ENCODE peak calls at places on chromosome 12, in eight cellular contexts. B, T, E, A, J, O, G and L are unnamed samples.

GRCh38 chr12:100234166-100234565 is 32.7 kb downstream of the DEPDC4 start:
- DNase-seq in B (no peak), T (no peak), E (no peak), A (peak), J (no peak), O (no peak), G (no peak), L (no peak)

GRCh38 chr12:31362759-31363415 is 36.9 kb upstream of the SINHCAF start:
- DNase-seq in B (no peak), T (no peak), E (no peak), A (no peak), J (peak), O (no peak), G (no peak), L (no peak)

GRCh38 chr12:41242613-41243012 is 54.5 kb downstream of the PDZRN4 start:
- DNase-seq in B (no peak), T (no peak), E (no peak), A (no peak), J (no peak), O (no peak), G (no peak), L (no peak)

GRCh38 chr12:15774819-15775218 is 14.4 kb downstream of the EPS8 start:
- DNase-seq in B (no peak), T (no peak), E (no peak), A (no peak), J (no peak), O (no peak), G (no peak), L (no peak)

GRCh38 chr12:75560167-75560566 is 48.8 kb upstream of the KRR1 start:
- DNase-seq in B (no peak), T (no peak), E (no peak), A (peak), J (no peak), O (no peak), G (no peak), L (peak)

GRCh38 chr12:104154286-104154685 is 16.3 kb upstream of the NFYB start:
- DNase-seq in B (no peak), T (no peak), E (no peak), A (no peak), J (no peak), O (no peak), G (no peak), L (no peak)

GRCh38 chr12:14185441-14186192 is 179.9 kb upstream of the ATF7IP start:
- DNase-seq in B (no peak), T (peak), E (no peak), A (peak), J (no peak), O (no peak), G (no peak), L (no peak)

GRCh38 chr12:66269757-66270383 is 32.4 kb upstream of the HELB start:
- DNase-seq in B (no peak), T (peak), E (no peak), A (peak), J (no peak), O (no peak), G (no peak), L (peak)

GRCh38 chr12:104299842-104300481 is 3.6 kb upstream of the EID3 start:
- DNase-seq in B (no peak), T (no peak), E (no peak), A (no peak), J (no peak), O (no peak), G (no peak), L (no peak)

GRCh38 chr12:113473942-113474341 is 2.3 kb upstream of the LHX5 start:
- DNase-seq in B (no peak), T (no peak), E (no peak), A (no peak), J (no peak), O (no peak), G (no peak), L (no peak)

GRCh38 chr12:6946033-6946919 is 2.5 kb downstream of the C12orf57 start:
- DNase-seq in B (no peak), T (peak), E (no peak), A (no peak), J (no peak), O (peak), G (no peak), L (no peak)

GRCh38 chr12:105257321-105257728 is 21.4 kb upstream of the APPL2 start:
- DNase-seq in B (no peak), T (no peak), E (peak), A (peak), J (no peak), O (no peak), G (no peak), L (no peak)

GRCh38 chr12:14647028-14647750 is 49.2 kb downstream of the GUCY2C start:
- DNase-seq in B (no peak), T (no peak), E (no peak), A (no peak), J (no peak), O (no peak), G (no peak), L (peak)

GRCh38 chr12:45914090-45914489 is 76.3 kb downstream of the SCAF11 start:
- DNase-seq in B (no peak), T (no peak), E (no peak), A (peak), J (no peak), O (no peak), G (no peak), L (peak)

GRCh38 chr12:40098406-40099145 is 7.3 kb downstream of the SLC2A13 start:
- DNase-seq in B (no peak), T (no peak), E (no peak), A (no peak), J (no peak), O (no peak), G (no peak), L (no peak)

GRCh38 chr12:69435644-69436043 is 34.5 kb upstream of the FRS2 start:
- DNase-seq in B (no peak), T (no peak), E (no peak), A (peak), J (no peak), O (no peak), G (no peak), L (no peak)

GRCh38 chr12:101759396-101760047 is 20.3 kb upstream of the SYCP3 start:
- DNase-seq in B (no peak), T (no peak), E (no peak), A (no peak), J (no peak), O (no peak), G (no peak), L (peak)

GRCh38 chr12:32901553-32901952 is 5.0 kb upstream of the PKP2 start:
- DNase-seq in B (no peak), T (no peak), E (no peak), A (no peak), J (no peak), O (no peak), G (no peak), L (no peak)

GRCh38 chr12:86710110-86710509 is 453.9 kb upstream of the MGAT4C start:
- DNase-seq in B (no peak), T (no peak), E (no peak), A (no peak), J (no peak), O (no peak), G (no peak), L (no peak)

GRCh38 chr12:126608607-126609175 is 1543.5 kb downstream of the AACS start:
- DNase-seq in B (no peak), T (no peak), E (no peak), A (peak), J (no peak), O (no peak), G (no peak), L (no peak)

GRCh38 chr12:63068857-63069442 is 82.1 kb downstream of the AVPR1A start:
- DNase-seq in B (no peak), T (no peak), E (no peak), A (peak), J (no peak), O (no peak), G (no peak), L (peak)

GRCh38 chr12:94207467-94208432 is 59.4 kb downstream of the PLXNC1 start:
- DNase-seq in B (no peak), T (peak), E (no peak), A (no peak), J (no peak), O (no peak), G (no peak), L (no peak)

GRCh38 chr12:123384318-123384993 is 524 bp downstream of the KMT5A start:
- DNase-seq in B (peak), T (peak), E (peak), A (no peak), J (peak), O (peak), G (no peak), L (no peak)

GRCh38 chr12:91155990-91156389 is 26.6 kb downstream of the DCN start:
- DNase-seq in B (no peak), T (no peak), E (no peak), A (no peak), J (no peak), O (no peak), G (no peak), L (no peak)

GRCh38 chr12:84696281-84696680 is 216.3 kb downstream of the SLC6A15 start:
- DNase-seq in B (no peak), T (no peak), E (no peak), A (peak), J (no peak), O (no peak), G (no peak), L (no peak)

GRCh38 chr12:88546851-88547250 is 33.4 kb downstream of the KITLG start:
- DNase-seq in B (no peak), T (no peak), E (no peak), A (no peak), J (no peak), O (no peak), G (no peak), L (no peak)

GRCh38 chr12:93176166-93176565 is 201.6 kb upstream of the NUDT4 start:
- DNase-seq in B (no peak), T (no peak), E (no peak), A (no peak), J (no peak), O (no peak), G (no peak), L (no peak)

GRCh38 chr12:47207005-47207717 is 127.4 kb upstream of the AMIGO2 start:
- DNase-seq in B (no peak), T (no peak), E (no peak), A (no peak), J (peak), O (no peak), G (no peak), L (no peak)
- TF ChIP-seq CTCF in B (no peak), T (no peak), E (no peak), A (no peak), J (no peak), O (no peak), G (no peak), L (no peak)

GRCh38 chr12:56223571-56224101 is 506 bp upstream of the NABP2 start:
- DNase-seq in B (no peak), T (no peak), E (no peak), A (no peak), J (no peak), O (no peak), G (no peak), L (no peak)
- H3K4me3 ChIP-seq in B (peak), T (peak), E (peak), A (peak), J (peak), O (no peak), G (peak), L (peak)

GRCh38 chr12:4011597-4011996 is 138.4 kb upstream of the PARP11 start:
- DNase-seq in B (no peak), T (no peak), E (no peak), A (no peak), J (no peak), O (no peak), G (no peak), L (peak)
- TF ChIP-seq CTCF in B (no peak), T (no peak), E (no peak), A (no peak), J (no peak), O (no peak), G (no peak), L (no peak)

GRCh38 chr12:12610711-12611110 is 965 bp upstream of the CREBL2 start:
- DNase-seq in B (no peak), T (no peak), E (no peak), A (no peak), J (no peak), O (no peak), G (no peak), L (no peak)
- H3K4me3 ChIP-seq in B (peak), T (peak), E (peak), A (no peak), J (peak), O (no peak), G (peak), L (no peak)

DNA sequence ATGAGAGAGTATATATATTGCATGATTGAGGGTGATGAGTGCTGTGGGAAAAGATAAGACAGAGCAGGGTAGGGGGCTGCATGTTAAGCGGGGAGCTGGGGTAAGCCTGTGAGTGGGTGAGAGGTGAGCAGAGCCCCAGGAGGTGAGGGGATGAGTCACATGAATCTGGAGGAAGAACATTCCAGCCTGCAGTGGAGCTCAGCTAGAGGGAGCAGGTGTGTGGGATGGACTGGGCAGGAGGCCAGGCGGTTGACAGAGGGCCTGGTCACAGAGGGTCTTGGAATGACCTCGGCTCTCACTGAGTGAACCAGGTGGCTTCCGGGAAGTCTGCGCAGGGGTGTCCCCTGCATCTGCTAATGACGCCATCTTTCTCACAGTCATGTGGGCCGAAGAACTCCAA is 44.4 kb downstream of the GIT2 start:
- DNase-seq in B (no peak), T (no peak), E (peak), A (no peak), J (peak), O (no peak), G (peak), L (peak)
- TF ChIP-seq CTCF in B (no peak), T (no peak), E (no peak), A (no peak), J (no peak), O (no peak), G (no peak), L (no peak)

GRCh38 chr12:98745578-98746391 is 100.7 kb downstream of the APAF1 start:
- DNase-seq in B (no peak), T (no peak), E (peak), A (no peak), J (peak), O (no peak), G (no peak), L (no peak)
- H3K4me3 ChIP-seq in B (peak), T (peak), E (peak), A (peak), J (peak), O (peak), G (peak), L (peak)

GRCh38 chr12:51676875-51677274 is 85.8 kb downstream of the SCN8A start:
- DNase-seq in B (no peak), T (no peak), E (no peak), A (no peak), J (no peak), O (no peak), G (no peak), L (no peak)

GRCh38 chr12:51675062-51675803 is 84.2 kb downstream of the SCN8A start:
- DNase-seq in B (no peak), T (no peak), E (no peak), A (no peak), J (no peak), O (no peak), G (no peak), L (no peak)

GRCh38 chr12:51672334-51672733 is 81.3 kb downstream of the SCN8A start:
- DNase-seq in B (no peak), T (no peak), E (no peak), A (no peak), J (no peak), O (no peak), G (no peak), L (no peak)

GRCh38 chr12:51683763-51684357 is 92.8 kb downstream of the SCN8A start:
- DNase-seq in B (no peak), T (no peak), E (no peak), A (peak), J (no peak), O (no peak), G (no peak), L (peak)

DNA sequence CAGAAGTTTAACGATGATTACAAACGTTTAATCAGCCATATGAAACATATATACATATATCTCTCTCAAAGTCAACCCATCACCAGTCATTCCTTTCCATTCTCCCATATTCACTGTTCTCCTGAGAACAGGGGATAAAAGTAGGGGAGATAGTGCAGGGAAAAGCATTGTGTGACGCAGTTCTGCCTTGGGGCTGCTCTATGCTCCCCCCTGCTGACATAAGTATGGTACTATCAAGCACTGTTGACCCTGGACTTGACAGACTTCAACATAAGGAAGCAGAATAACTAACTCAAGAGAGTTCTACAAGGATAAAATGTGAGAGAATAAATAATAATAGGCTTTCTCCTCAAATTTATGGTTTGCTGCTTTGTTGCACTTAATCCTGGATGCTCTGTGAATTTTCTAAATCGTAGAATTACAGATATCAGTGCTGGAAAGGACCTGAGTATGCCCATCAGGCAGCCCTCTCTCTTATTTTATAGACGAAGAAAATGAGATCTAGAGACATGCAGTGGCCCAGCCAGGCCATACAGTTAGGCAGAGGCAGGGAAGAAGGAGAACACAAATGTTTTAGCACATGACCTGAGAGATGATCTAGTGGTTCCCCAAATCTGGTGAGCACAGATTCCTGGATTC is 87.2 kb downstream of the SCN8A start:
- DNase-seq in B (no peak), T (peak), E (no peak), A (no peak), J (no peak), O (no peak), G (no peak), L (no peak)
- TF ChIP-seq CTCF in B (no peak), T (peak), E (no peak), A (peak), J (peak), O (no peak), G (peak), L (peak)

GRCh38 chr12:131862600-131862993 is 31.8 kb upstream of the ULK1 start:
- DNase-seq in B (no peak), T (no peak), E (no peak), A (no peak), J (no peak), O (no peak), G (no peak), L (no peak)
- H3K4me3 ChIP-seq in B (no peak), T (no peak), E (no peak), A (no peak), J (no peak), O (no peak), G (no peak), L (no peak)

GRCh38 chr12:57178213-57178612 is 30.8 kb upstream of the LRP1-AS start:
- DNase-seq in B (no peak), T (no peak), E (no peak), A (no peak), J (no peak), O (no peak), G (no peak), L (no peak)
- TF ChIP-seq CTCF in B (no peak), T (no peak), E (no peak), A (no peak), J (no peak), O (no peak), G (no peak), L (no peak)